ENCODE peak calls at places on chromosomes 7 and 10, in eight cellular contexts. C is colonic mucosa, S is psoas muscle, I is endothelial cell, Z is cardiac muscle cell, R is astrocyte of the spinal cord, B is neural progenitor cell, P is epithelial cell of esophagus. M is an unnamed sample.

GRCh38 chr7:75688200-75689136 is 50.3 kb downstream of the HIP1 start:
- DNase-seq in C (no peak), S (peak; percentile 20), I (no peak), Z (no peak), R (no peak), B (no peak), P (no peak), M (peak; percentile 16)

GRCh38 chr10:32169556-32169955 is 113.3 kb upstream of the KIF5B start:
- DNase-seq in C (no peak), S (no peak), I (no peak), Z (no peak), R (no peak), B (no peak), P (no peak), M (no peak)

GRCh38 chr7:2717293-2717904 is 29.4 kb downstream of the AMZ1 start:
- DNase-seq in C (peak; percentile 83), S (no peak), I (no peak), Z (peak; percentile 74), R (peak; percentile 55), B (no peak), P (no peak), M (peak; percentile 49)

GRCh38 chr7:133910761-133911160 is 216.4 kb upstream of the LRGUK start:
- DNase-seq in C (no peak), S (no peak), I (no peak), Z (no peak), R (no peak), B (no peak), P (no peak), M (no peak)

GRCh38 chr7:22730921-22731654 is 4.1 kb downstream of the IL6 start:
- DNase-seq in C (no peak), S (no peak), I (no peak), Z (no peak), R (peak; percentile 89), B (no peak), P (peak; percentile 92), M (no peak)

GRCh38 chr7:90298145-90299038 is 22.7 kb downstream of the FAM237B start:
- DNase-seq in C (no peak), S (no peak), I (no peak), Z (peak; percentile 41), R (peak; percentile 63), B (peak; percentile 59), P (peak; percentile 82), M (no peak)

GRCh38 chr7:75982306-75983064 is 11.9 kb downstream of the TMEM120A start:
- DNase-seq in C (peak; percentile 18), S (no peak), I (no peak), Z (no peak), R (no peak), B (no peak), P (no peak), M (no peak)

GRCh38 chr10:118054383-118054782 is 7.6 kb upstream of the RAB11FIP2 start:
- DNase-seq in C (no peak), S (no peak), I (no peak), Z (no peak), R (no peak), B (no peak), P (peak; percentile 65), M (no peak)

GRCh38 chr7:156473476-156474240 is 166.9 kb upstream of the RNF32 start:
- DNase-seq in C (peak; percentile 30), S (no peak), I (peak; percentile 46), Z (peak; percentile 13), R (peak; percentile 51), B (peak; percentile 67), P (peak; percentile 38), M (peak; percentile 53)

GRCh38 chr10:78254013-78254412 is 220.3 kb downstream of the RPS24 start:
- DNase-seq in C (no peak), S (no peak), I (no peak), Z (no peak), R (peak; percentile 55), B (no peak), P (no peak), M (no peak)

GRCh38 chr7:158121441-158122045 is 466.1 kb downstream of the PTPRN2 start:
- DNase-seq in C (no peak), S (no peak), I (no peak), Z (no peak), R (no peak), B (no peak), P (no peak), M (no peak)

GRCh38 chr7:77537136-77537594 is at the start of gene PTPN12:
- DNase-seq in C (no peak), S (no peak), I (no peak), Z (no peak), R (no peak), B (no peak), P (no peak), M (no peak)

GRCh38 chr7:64642875-64643274 is 23.1 kb upstream of the ZNF107 start:
- DNase-seq in C (no peak), S (no peak), I (no peak), Z (no peak), R (no peak), B (no peak), P (no peak), M (no peak)

GRCh38 chr7:50317221-50317678 is 12.7 kb downstream of the IKZF1 start:
- DNase-seq in C (no peak), S (no peak), I (no peak), Z (no peak), R (no peak), B (no peak), P (no peak), M (no peak)

GRCh38 chr7:15885678-15886077 is 199.2 kb upstream of the MEOX2 start:
- DNase-seq in C (no peak), S (no peak), I (no peak), Z (no peak), R (no peak), B (no peak), P (no peak), M (no peak)

GRCh38 chr10:43322321-43322720 is 49.1 kb upstream of the FXYD4 start:
- DNase-seq in C (peak; percentile 74), S (no peak), I (no peak), Z (no peak), R (no peak), B (no peak), P (peak; percentile 34), M (no peak)

GRCh38 chr7:139940866-139941265 is 111.8 kb downstream of the TBXAS1 start:
- DNase-seq in C (no peak), S (no peak), I (no peak), Z (no peak), R (no peak), B (no peak), P (no peak), M (no peak)

GRCh38 chr10:124336186-124336585 is 82.5 kb downstream of the OAT start:
- DNase-seq in C (no peak), S (no peak), I (no peak), Z (no peak), R (peak; percentile 22), B (no peak), P (no peak), M (no peak)

GRCh38 chr10:76436367-76436766 is 1004.9 kb downstream of the LRMDA start:
- DNase-seq in C (no peak), S (no peak), I (no peak), Z (peak; percentile 58), R (no peak), B (no peak), P (no peak), M (no peak)

GRCh38 chr7:86665669-86666068 is 22.0 kb downstream of the GRM3 start:
- DNase-seq in C (no peak), S (no peak), I (no peak), Z (no peak), R (no peak), B (no peak), P (no peak), M (no peak)

GRCh38 chr7:81383848-81384247 is 386.0 kb downstream of the HGF start:
- DNase-seq in C (no peak), S (no peak), I (no peak), Z (no peak), R (no peak), B (no peak), P (no peak), M (no peak)

GRCh38 chr7:143247372-143247771 is 15.9 kb upstream of the GSTK1 start:
- DNase-seq in C (no peak), S (no peak), I (no peak), Z (no peak), R (no peak), B (no peak), P (no peak), M (no peak)
- TF ChIP-seq CTCF in C (no peak), S (no peak), I (no peak), Z (no peak), R (no peak), B (no peak), P (no peak), M (no peak)

GRCh38 chr7:21125297-21125696 is 302.6 kb upstream of the SP4 start:
- DNase-seq in C (no peak), S (no peak), I (no peak), Z (no peak), R (no peak), B (no peak), P (no peak), M (no peak)
- TF ChIP-seq CTCF in C (no peak), S (no peak), I (no peak), Z (no peak), R (no peak), B (no peak), P (no peak), M (no peak)

DNA sequence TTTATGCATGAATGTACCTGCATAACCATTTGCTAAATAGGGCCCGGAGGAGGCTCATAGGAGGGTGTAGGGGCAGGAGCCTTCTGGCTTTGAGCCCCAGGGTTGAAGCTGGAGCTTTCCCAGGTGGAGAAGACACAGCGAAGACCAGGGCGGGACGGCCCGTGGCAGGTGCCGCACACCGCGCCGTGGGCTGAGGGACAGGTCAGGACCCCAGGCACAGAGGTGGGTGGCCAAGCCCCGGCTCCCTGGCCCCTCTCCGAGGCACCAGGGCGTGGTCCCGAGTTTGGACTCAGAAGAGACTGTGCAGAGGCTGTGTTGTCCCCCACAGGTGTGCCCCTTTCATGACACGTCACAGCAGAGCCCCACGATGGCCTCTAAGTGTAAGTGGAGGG is 56.5 kb downstream of the PWWP2B start:
- DNase-seq in C (no peak), S (no peak), I (no peak), Z (no peak), R (no peak), B (no peak), P (no peak), M (no peak)
- TF ChIP-seq CTCF in C (no peak), S (no peak), I (peak; percentile 33), Z (no peak), R (no peak), B (no peak), P (no peak), M (no peak)

DNA sequence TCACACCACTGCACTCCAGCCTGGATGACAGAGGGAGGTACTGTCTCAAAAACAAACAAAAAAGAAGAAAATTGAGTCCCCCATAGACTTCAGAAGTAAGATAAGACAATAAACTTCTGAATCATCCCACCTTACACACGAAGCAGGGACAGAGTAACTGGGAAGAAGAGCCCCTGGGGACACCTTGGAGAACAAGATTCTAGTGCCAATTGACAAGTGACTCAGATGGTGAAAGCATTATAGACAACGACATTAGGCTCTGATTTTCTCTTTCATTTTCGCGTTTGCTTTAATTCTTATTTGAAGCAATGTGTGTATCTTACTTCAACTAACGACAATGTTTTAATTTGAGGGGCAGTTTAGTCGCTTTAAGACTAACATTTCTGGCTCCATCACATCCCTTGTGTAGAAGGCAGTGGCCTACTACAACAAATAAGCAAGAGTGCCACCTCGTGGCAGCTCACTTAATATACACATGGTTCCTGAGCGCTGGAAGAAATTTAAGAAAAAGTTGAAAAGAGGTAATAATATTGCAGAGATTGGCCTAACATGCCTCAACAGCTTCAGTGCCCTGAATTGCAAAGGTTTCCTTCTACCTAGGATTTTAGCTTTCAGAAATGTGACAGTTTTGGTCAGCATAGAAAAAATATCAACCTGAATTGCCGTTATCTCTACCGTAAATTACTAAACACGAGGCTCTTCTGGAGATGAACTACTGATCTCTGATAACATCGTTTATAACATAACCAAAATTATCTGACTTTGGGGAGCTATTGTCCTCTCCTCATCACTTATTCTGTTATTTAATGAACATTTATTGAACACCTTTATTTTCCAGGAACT is 36.7 kb downstream of the ASNS start:
- DNase-seq in C (peak; percentile 70), S (peak; percentile 30), I (peak; percentile 76), Z (peak; percentile 81), R (peak; percentile 72), B (peak; percentile 87), P (peak; percentile 68), M (peak; percentile 75)
- TF ChIP-seq CTCF in C (peak; percentile 68), S (peak; percentile 58), I (peak; percentile 67), Z (peak; percentile 66), R (peak; percentile 63), B (peak; percentile 84), P (peak; percentile 76), M (peak; percentile 74)

M was measured in nephron progenitor cell.